ENCODE peak calls at places on chromosomes 4 and X, in six cellular contexts. I is coronary artery, W is fibroblast of lung, M is right cardiac atrium, N is heart right ventricle, Q is A549. J is an unnamed sample.

GRCh38 chrX:16175329-16175728 is 8.0 kb downstream of the MAGEB17 start:
- DNase-seq in M (no peak), Q (no peak), N (no peak), I (no peak), W (no peak), J (no peak)

GRCh38 chrX:155881158-155881993 is at the start of gene VAMP7:
- DNase-seq in W (peak), Q (peak), N (peak), M (peak), I (peak), J (peak)

GRCh38 chrX:71058116-71058515 is 10.0 kb downstream of the SNX12 start:
- DNase-seq in N (no peak), Q (no peak), M (no peak), W (no peak), I (no peak), J (no peak)

GRCh38 chr4:41146716-41147506 is 67.4 kb downstream of the APBB2 start:
- DNase-seq in Q (no peak), N (no peak), M (peak), W (peak), I (no peak), J (peak)

GRCh38 chr4:147854154-147854553 is 122.3 kb downstream of the ARHGAP10 start:
- DNase-seq in W (no peak), N (no peak), Q (no peak), M (no peak), I (no peak), J (no peak)

GRCh38 chr4:105277702-105278101 is 131.0 kb downstream of the TET2 start:
- DNase-seq in Q (no peak), M (no peak), W (no peak), N (no peak), I (no peak), J (no peak)

GRCh38 chrX:19599253-19599652 is 83.9 kb upstream of the MAP3K15 start:
- DNase-seq in I (no peak), N (no peak), Q (no peak), W (no peak), M (no peak), J (no peak)

GRCh38 chrX:84046403-84046984 is 141.5 kb downstream of the RPS6KA6 start:
- DNase-seq in I (no peak), M (no peak), Q (peak), N (no peak), W (peak), J (no peak)

GRCh38 chr4:16109256-16109655 is 25.4 kb upstream of the PROM1 start:
- DNase-seq in W (no peak), I (no peak), Q (no peak), N (no peak), M (no peak), J (no peak)

GRCh38 chrX:103372886-103373285 is 3.5 kb upstream of the BEX3 start:
- DNase-seq in N (no peak), M (no peak), I (no peak), Q (no peak), W (no peak), J (no peak)
- H3K27ac ChIP-seq in N (no peak), M (no peak), I (no peak), Q (peak), W (no peak), J (no peak)

GRCh38 chr4:143397335-143397734 is 60.7 kb downstream of the GAB1 start:
- DNase-seq in W (peak), Q (no peak), I (no peak), M (no peak), N (no peak), J (no peak)

GRCh38 chr4:143396695-143397094 is 60.0 kb downstream of the GAB1 start:
- DNase-seq in Q (no peak), N (no peak), M (no peak), I (no peak), W (no peak), J (no peak)

GRCh38 chr4:143400082-143400481 is 63.4 kb downstream of the GAB1 start:
- DNase-seq in Q (no peak), M (no peak), W (no peak), N (no peak), I (no peak), J (no peak)

GRCh38 chr4:143397887-143398286 is 61.2 kb downstream of the GAB1 start:
- DNase-seq in W (no peak), I (no peak), N (no peak), M (no peak), Q (no peak), J (no peak)

GRCh38 chr4:143399113-143399949 is 62.7 kb downstream of the GAB1 start:
- DNase-seq in I (no peak), N (no peak), M (no peak), W (no peak), Q (peak), J (no peak)
- H3K27ac ChIP-seq in I (no peak), N (no peak), M (no peak), W (no peak), Q (no peak), J (peak)

GRCh38 chr4:89078300-89078699 is 21.3 kb upstream of the FAM13A start:
- DNase-seq in W (no peak), Q (no peak), I (no peak), N (no peak), M (no peak), J (no peak)
- H3K27ac ChIP-seq in W (no peak), Q (no peak), I (no peak), N (no peak), M (no peak), J (no peak)

GRCh38 chr4:163693776-163694175 is 199.3 kb downstream of the TMA16 start:
- DNase-seq in N (no peak), I (no peak), Q (peak), M (no peak), W (peak), J (no peak)
- H3K27ac ChIP-seq in N (no peak), I (no peak), Q (peak), M (no peak), W (peak), J (no peak)

GRCh38 chr4:108529102-108529501 is 91.3 kb upstream of the RPL34 start:
- DNase-seq in N (no peak), M (no peak), Q (no peak), I (no peak), W (no peak), J (no peak)

GRCh38 chr4:108531461-108531860 is 88.9 kb upstream of the RPL34 start:
- DNase-seq in I (no peak), N (no peak), M (no peak), Q (no peak), W (no peak), J (no peak)

GRCh38 chr4:108529984-108530901 is 90.1 kb upstream of the RPL34 start:
- DNase-seq in M (no peak), N (no peak), I (no peak), Q (no peak), W (no peak), J (no peak)

GRCh38 chr4:108532187-108532586 is 88.2 kb upstream of the RPL34 start:
- DNase-seq in M (no peak), W (no peak), N (no peak), Q (no peak), I (no peak), J (no peak)

DNA sequence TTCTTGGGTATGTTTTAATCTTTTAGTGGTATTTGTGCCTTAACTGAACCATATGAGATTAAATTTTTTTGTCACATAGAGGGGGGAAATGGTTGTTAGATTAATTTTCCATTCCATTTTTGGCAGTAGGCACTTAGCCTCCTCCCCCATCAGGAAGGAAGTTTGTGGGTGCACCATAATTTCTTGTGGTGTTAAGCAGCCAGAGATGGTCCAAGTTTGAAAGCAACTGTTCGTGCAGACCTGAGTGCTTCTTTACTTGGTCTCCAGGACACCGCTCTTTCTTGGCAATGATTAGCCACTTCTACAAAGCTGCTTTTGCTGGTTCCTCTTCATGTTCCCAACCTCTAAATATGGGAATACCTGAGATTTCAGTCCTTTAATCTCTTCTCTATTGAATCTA is 92.6 kb upstream of the RPL34 start:
- DNase-seq in W (no peak), M (no peak), N (no peak), Q (no peak), I (no peak), J (no peak)
- H3K27ac ChIP-seq in W (no peak), M (no peak), N (no peak), Q (no peak), I (no peak), J (no peak)

GRCh38 chr4:140138428-140138827 is 15.6 kb downstream of the MAML3 start:
- DNase-seq in Q (peak), N (no peak), I (no peak), W (no peak), M (no peak), J (no peak)

GRCh38 chr4:140136509-140136908 is 17.5 kb downstream of the MAML3 start:
- DNase-seq in N (no peak), I (no peak), W (peak), M (no peak), Q (peak), J (no peak)

GRCh38 chr4:140135529-140136021 is 18.4 kb downstream of the MAML3 start:
- DNase-seq in W (peak), Q (peak), M (peak), I (peak), N (peak), J (peak)

GRCh38 chr4:140134780-140135179 is 19.2 kb downstream of the MAML3 start:
- DNase-seq in Q (no peak), N (no peak), W (no peak), I (no peak), M (no peak), J (no peak)

DNA sequence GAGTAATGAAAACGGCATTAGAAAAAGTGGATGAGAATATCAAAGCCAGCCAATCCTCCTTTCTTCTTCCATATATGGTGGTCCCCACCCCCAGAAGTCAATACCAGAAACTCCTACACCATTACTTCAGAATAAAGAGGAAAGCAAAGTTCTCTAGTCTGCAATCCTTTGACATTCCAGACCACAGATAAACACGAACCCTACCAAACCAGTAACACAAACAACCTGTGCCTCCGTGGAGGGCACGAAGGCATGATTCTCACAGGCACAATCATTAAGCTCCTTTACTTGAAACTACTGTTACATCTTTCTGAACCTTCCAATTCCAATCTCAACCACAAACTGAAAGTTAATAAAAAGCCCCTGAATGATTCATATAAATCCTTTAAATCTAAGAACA is 16.3 kb downstream of the MAML3 start:
- DNase-seq in M (no peak), I (no peak), N (no peak), Q (peak), W (peak), J (no peak)
- H3K27ac ChIP-seq in M (no peak), I (no peak), N (no peak), Q (peak), W (peak), J (no peak)

J was measured in caudate nucleus.